ENCODE peak calls at places on chromosomes 6 and 20, in six cellular contexts. Z, A, B, H, K and D are unnamed samples.
A peak's percentile ranks its signal among the peaks of the same experiment; 100 is the strongest.

GRCh38 chr6:104855507-104855906 is 4.2 kb downstream of the HACE1 start:
- DNase-seq in H (no peak), Z (no peak), A (no peak), K (peak; percentile 20), B (no peak), D (no peak)

GRCh38 chr6:3795836-3796395 is 44.4 kb upstream of the PXDC1 start:
- DNase-seq in K (no peak), Z (no peak), A (no peak), B (no peak), H (no peak), D (no peak)

GRCh38 chr6:166489301-166490155 is 97.0 kb downstream of the RAMACL start:
- DNase-seq in B (no peak), Z (no peak), H (no peak), A (no peak), K (no peak), D (no peak)

GRCh38 chr6:33837971-33838665 is 34.3 kb upstream of the MLN start:
- DNase-seq in A (peak; percentile 66), Z (peak; percentile 42), K (peak; percentile 41), B (no peak), H (peak; percentile 34), D (peak; percentile 46)

GRCh38 chr20:6698056-6698455 is 69.4 kb upstream of the BMP2 start:
- DNase-seq in A (no peak), H (peak; percentile 16), Z (peak; percentile 84), K (no peak), B (peak; percentile 33), D (no peak)

GRCh38 chr6:12037803-12038202 is 25.7 kb downstream of the HIVEP1 start:
- DNase-seq in A (no peak), H (no peak), Z (no peak), B (no peak), K (no peak), D (no peak)

GRCh38 chr20:24959591-24960301 is 10.7 kb downstream of the CST7 start:
- DNase-seq in Z (no peak), A (no peak), B (no peak), H (no peak), K (no peak), D (no peak)

GRCh38 chr6:149334682-149335160 is 17.2 kb downstream of the TAB2 start:
- DNase-seq in B (no peak), Z (peak; percentile 25), H (no peak), K (peak; percentile 73), A (no peak), D (no peak)

GRCh38 chr6:160254467-160255312 is 3.9 kb downstream of the SLC22A2 start:
- DNase-seq in K (no peak), Z (peak; percentile 87), A (no peak), B (peak; percentile 63), H (no peak), D (no peak)

GRCh38 chr6:48714286-48715049 is 603.5 kb upstream of the PTCHD4 start:
- DNase-seq in A (no peak), B (no peak), Z (no peak), H (no peak), K (no peak), D (no peak)

GRCh38 chr6:85383042-85383441 is 66.8 kb upstream of the NT5E start:
- DNase-seq in A (no peak), B (no peak), H (no peak), K (no peak), Z (no peak), D (no peak)

GRCh38 chr6:32109114-32109764 is at the start of gene TNXB:
- DNase-seq in A (peak; percentile 74), B (no peak), K (no peak), H (no peak), Z (peak; percentile 28), D (no peak)

GRCh38 chr6:158959552-158959951 is 40.5 kb downstream of the RSPH3 start:
- DNase-seq in B (no peak), Z (no peak), A (no peak), H (no peak), K (no peak), D (no peak)

GRCh38 chr6:40796280-40797223 is 209.4 kb upstream of the LRFN2 start:
- DNase-seq in A (no peak), Z (peak; percentile 22), B (no peak), K (no peak), H (no peak), D (peak; percentile 10)

GRCh38 chr20:10920396-10920795 is 246.6 kb upstream of the JAG1 start:
- DNase-seq in Z (no peak), B (no peak), H (no peak), A (no peak), K (no peak), D (no peak)

GRCh38 chr6:125597411-125598253 is 151.8 kb upstream of the HEY2 start:
- DNase-seq in K (no peak), H (no peak), A (no peak), Z (no peak), B (no peak), D (no peak)

GRCh38 chr20:4160761-4161305 is 145.5 kb upstream of the RNF24 start:
- DNase-seq in B (no peak), Z (peak; percentile 82), A (no peak), K (no peak), H (peak; percentile 67), D (peak; percentile 58)

GRCh38 chr6:90429713-90430112 is 133.1 kb upstream of the BACH2 start:
- DNase-seq in Z (no peak), H (peak; percentile 28), K (no peak), B (no peak), A (no peak), D (no peak)

GRCh38 chr20:46040902-46041535 is 12.0 kb downstream of the SLC12A5 start:
- DNase-seq in H (peak; percentile 92), Z (peak; percentile 79), B (no peak), K (peak; percentile 20), A (no peak), D (peak; percentile 98)

GRCh38 chr6:70864404-70864803 is 92.5 kb downstream of the B3GAT2 start:
- DNase-seq in K (no peak), H (peak; percentile 74), Z (no peak), A (no peak), B (no peak), D (no peak)

GRCh38 chr6:33481192-33481591 is 26.8 kb downstream of the ZBTB9 start:
- DNase-seq in Z (no peak), A (no peak), H (no peak), K (no peak), B (no peak), D (no peak)

GRCh38 chr6:137709424-137710281 is 157.4 kb upstream of the TNFAIP3 start:
- DNase-seq in Z (no peak), K (peak; percentile 70), H (no peak), A (no peak), B (no peak), D (no peak)

GRCh38 chr6:147802400-147802799 is 293.9 kb downstream of the SAMD5 start:
- DNase-seq in A (no peak), H (no peak), B (no peak), Z (no peak), K (no peak), D (no peak)

GRCh38 chr20:58700823-58701222 is 8.2 kb downstream of the NPEPL1 start:
- DNase-seq in K (no peak), H (no peak), B (no peak), Z (no peak), A (peak; percentile 8), D (no peak)

GRCh38 chr20:58701431-58702160 is 9.0 kb downstream of the NPEPL1 start:
- DNase-seq in Z (no peak), A (peak; percentile 13), K (no peak), B (peak; percentile 7), H (no peak), D (no peak)

GRCh38 chr20:58702161-58702510 is 9.5 kb downstream of the NPEPL1 start:
- DNase-seq in Z (no peak), H (no peak), B (peak; percentile 4), A (peak; percentile 5), K (no peak), D (no peak)

GRCh38 chr20:58703765-58704331 is 11.2 kb downstream of the NPEPL1 start:
- DNase-seq in K (no peak), Z (no peak), B (peak; percentile 2), H (no peak), A (no peak), D (no peak)

DNA sequence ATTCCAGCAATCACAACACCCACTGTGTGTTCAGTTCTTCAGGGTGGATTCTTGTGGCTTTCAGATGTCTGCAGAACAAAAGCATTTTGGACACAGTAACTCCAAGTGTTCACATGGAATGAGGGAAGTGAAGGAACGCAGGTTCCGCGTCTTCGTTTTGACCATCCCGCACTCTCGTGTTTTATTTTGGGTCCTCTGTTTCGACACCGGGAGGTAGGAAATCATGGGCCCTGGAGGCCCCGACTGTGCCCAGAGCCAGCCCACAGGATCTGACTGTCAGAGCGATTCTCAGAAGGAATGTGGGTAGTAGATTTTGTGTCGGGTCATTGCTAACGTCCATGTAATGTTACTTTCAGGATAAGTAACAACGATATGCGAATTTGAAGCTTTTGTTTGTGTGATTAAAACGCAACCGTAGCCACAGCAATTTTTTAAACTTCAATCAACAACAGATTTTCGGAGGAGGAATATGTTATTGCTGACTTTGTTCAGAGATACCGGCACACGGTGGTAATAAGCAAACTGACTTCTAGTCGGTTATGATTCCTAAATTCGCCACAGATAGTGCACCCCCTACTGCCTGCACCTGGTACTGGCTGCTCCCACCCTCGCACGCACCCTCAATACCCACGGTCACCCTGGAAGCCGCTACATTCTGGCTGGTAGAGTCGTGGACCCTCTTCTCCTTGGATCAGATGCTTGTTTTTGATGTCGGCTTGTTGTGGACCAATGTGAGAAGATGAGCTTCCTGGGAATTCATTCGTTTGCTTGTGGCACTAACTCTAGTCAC is 10.5 kb downstream of the NPEPL1 start:
- DNase-seq in H (no peak), A (peak; percentile 8), B (peak; percentile 7), Z (no peak), K (no peak), D (no peak)
- TF ChIP-seq CTCF in H (peak; percentile 36), A (no peak), B (no peak), Z (no peak), K (no peak), D (no peak)

GRCh38 chr6:132126150-132126549 is 175.0 kb upstream of the CCN2 start:
- DNase-seq in K (no peak), A (no peak), B (no peak), H (no peak), Z (no peak), D (no peak)
- TF ChIP-seq CTCF in K (no peak), A (no peak), B (no peak), H (no peak), Z (no peak), D (no peak)

DNA sequence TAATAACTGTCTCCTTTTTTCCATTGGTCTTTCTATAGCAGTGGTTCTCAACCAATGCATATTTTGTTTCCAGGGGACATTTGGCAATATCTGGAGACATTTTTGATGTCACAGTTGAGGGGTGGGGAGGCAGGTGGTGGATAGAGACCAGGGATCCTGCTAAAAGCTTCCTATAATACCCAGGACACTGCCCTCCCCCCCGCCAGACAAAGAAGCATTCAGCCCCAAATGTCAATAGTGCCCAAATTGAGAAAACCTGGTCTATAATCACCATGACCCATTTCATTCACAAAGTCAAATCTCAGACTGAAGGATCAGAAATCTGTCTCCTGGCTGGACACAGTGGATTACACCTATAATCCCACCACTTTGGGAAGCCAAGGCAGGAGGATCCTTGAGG is 128.8 kb downstream of the BMP7 start:
- DNase-seq in K (no peak), Z (no peak), B (no peak), H (no peak), A (no peak), D (no peak)
- TF ChIP-seq CTCF in K (no peak), Z (no peak), B (no peak), H (no peak), A (no peak), D (no peak)

DNA sequence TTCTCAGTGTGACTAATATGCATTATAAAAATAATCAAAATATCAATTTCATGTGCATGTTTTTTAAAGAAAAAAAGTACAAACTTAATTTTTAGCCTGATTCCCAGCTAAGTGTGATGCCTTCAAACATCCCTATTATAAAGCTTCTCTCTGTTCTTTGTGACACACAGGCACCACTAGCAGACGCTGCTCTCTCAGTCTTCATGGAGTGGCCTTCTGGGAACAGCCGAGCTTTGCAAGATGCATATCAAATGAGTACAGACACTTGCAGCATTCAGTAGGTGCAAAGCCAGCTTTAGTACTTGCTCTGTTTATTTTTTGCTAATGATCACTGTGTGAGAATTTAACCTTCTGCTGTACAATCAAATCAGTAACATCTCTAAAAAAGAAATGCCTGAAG is 340.0 kb downstream of the ADGRB3 start:
- DNase-seq in Z (peak; percentile 28), K (no peak), B (no peak), H (peak; percentile 53), A (no peak), D (no peak)
- TF ChIP-seq CTCF in Z (peak; percentile 32), K (no peak), B (no peak), H (peak; percentile 43), A (no peak), D (no peak)